ENCODE peak calls at places on chromosomes 16 and 17, in five cellular contexts. Y, R, N, H and J are unnamed samples.
A peak's percentile ranks its signal among the peaks of the same experiment; 100 is the strongest.

GRCh38 chr17:48804936-48805411 is 12.1 kb downstream of the TTLL6 start:
- DNase-seq in Y (peak; percentile 69), R (peak; percentile 49), N (peak; percentile 60), H (peak; percentile 66), J (peak; percentile 87)

GRCh38 chr17:19671433-19671832 is 22.9 kb downstream of the ALDH3A2 start:
- DNase-seq in Y (no peak), R (no peak), N (no peak), H (no peak), J (peak; percentile 15)

GRCh38 chr17:81518785-81519283 is 6.2 kb upstream of the ACTG1 start:
- DNase-seq in Y (peak; percentile 49), R (peak; percentile 55), N (no peak), H (peak; percentile 79), J (no peak)

GRCh38 chr17:42679001-42679491 is 2.3 kb upstream of the PLEKHH3 start:
- DNase-seq in Y (no peak), R (peak; percentile 66), N (peak; percentile 55), H (peak; percentile 83), J (no peak)

GRCh38 chr17:81398855-81399451 is 3.7 kb downstream of the BAHCC1 start:
- DNase-seq in Y (no peak), R (no peak), N (no peak), H (no peak), J (no peak)

GRCh38 chr16:24996301-24996700 is 18.9 kb downstream of the ARHGAP17 start:
- DNase-seq in Y (no peak), R (no peak), N (no peak), H (peak; percentile 41), J (no peak)

GRCh38 chr17:29195465-29196081 is 15.4 kb upstream of the MYO18A start:
- DNase-seq in Y (peak; percentile 39), R (no peak), N (no peak), H (peak; percentile 68), J (no peak)

GRCh38 chr17:73045722-73046121 is 46.8 kb downstream of the SLC39A11 start:
- DNase-seq in Y (no peak), R (no peak), N (no peak), H (no peak), J (no peak)

GRCh38 chr16:7423436-7423941 is 90.8 kb downstream of the RBFOX1 start:
- DNase-seq in Y (no peak), R (no peak), N (no peak), H (no peak), J (no peak)

GRCh38 chr17:78159575-78160158 is 8.7 kb upstream of the SYNGR2 start:
- DNase-seq in Y (no peak), R (no peak), N (no peak), H (peak; percentile 85), J (no peak)

GRCh38 chr17:27898096-27898495 is 4.9 kb upstream of the LYRM9 start:
- DNase-seq in Y (no peak), R (no peak), N (no peak), H (no peak), J (no peak)

GRCh38 chr17:52201764-52202571 is 43.5 kb upstream of the CA10 start:
- DNase-seq in Y (no peak), R (no peak), N (no peak), H (no peak), J (no peak)

GRCh38 chr16:10946308-10946707 is 1.9 kb downstream of the CLEC16A start:
- DNase-seq in Y (no peak), R (no peak), N (no peak), H (no peak), J (no peak)

GRCh38 chr17:50363217-50364060 is 9.5 kb downstream of the MRPL27 start:
- DNase-seq in Y (no peak), R (no peak), N (peak; percentile 55), H (no peak), J (no peak)

GRCh38 chr16:2428051-2428786 is 1.0 kb upstream of the CCNF start:
- DNase-seq in Y (no peak), R (peak; percentile 39), N (peak; percentile 27), H (peak; percentile 75), J (no peak)

GRCh38 chr16:84449156-84450140 is 55.0 kb downstream of the MEAK7 start:
- DNase-seq in Y (peak; percentile 38), R (no peak), N (no peak), H (no peak), J (no peak)

GRCh38 chr17:64081802-64082799 is 47.8 kb downstream of the ERN1 start:
- DNase-seq in Y (no peak), R (no peak), N (peak; percentile 81), H (peak; percentile 81), J (no peak)

GRCh38 chr17:59846391-59847165 is 46.2 kb downstream of the TUBD1 start:
- DNase-seq in Y (no peak), R (peak; percentile 69), N (peak; percentile 86), H (peak; percentile 88), J (no peak)

GRCh38 chr17:82753516-82753915 is 1.7 kb downstream of the TBCD start:
- DNase-seq in Y (no peak), R (no peak), N (no peak), H (no peak), J (no peak)

GRCh38 chr17:80760501-80760900 is 215.9 kb downstream of the RPTOR start:
- DNase-seq in Y (no peak), R (no peak), N (no peak), H (no peak), J (no peak)

GRCh38 chr16:2512920-2513404 is 790 bp upstream of the ATP6V0C start:
- DNase-seq in Y (peak; percentile 57), R (peak; percentile 43), N (no peak), H (no peak), J (no peak)

GRCh38 chr17:45225051-45225700 is 3.5 kb downstream of the FMNL1 start:
- DNase-seq in Y (peak; percentile 52), R (no peak), N (no peak), H (peak; percentile 44), J (no peak)

GRCh38 chr17:36880506-36880905 is 56.8 kb upstream of the LHX1 start:
- DNase-seq in Y (no peak), R (no peak), N (no peak), H (no peak), J (no peak)

GRCh38 chr17:4769628-4770027 is 2.1 kb upstream of the TM4SF5 start:
- DNase-seq in Y (no peak), R (no peak), N (no peak), H (no peak), J (no peak)

GRCh38 chr17:3004150-3004801 is 59.1 kb downstream of the OR1D5 start:
- DNase-seq in Y (peak; percentile 100), R (peak; percentile 96), N (peak; percentile 99), H (peak; percentile 75), J (peak; percentile 100)

GRCh38 chr16:11274964-11275363 is 1.3 kb downstream of the PRM2 start:
- DNase-seq in Y (no peak), R (no peak), N (no peak), H (no peak), J (no peak)

GRCh38 chr17:77228224-77229215 is 87.8 kb downstream of the SEC14L1 start:
- DNase-seq in Y (no peak), R (no peak), N (no peak), H (no peak), J (no peak)

GRCh38 chr16:86286991-86287640 is 223.2 kb upstream of the FOXF1 start:
- DNase-seq in Y (peak; percentile 23), R (no peak), N (no peak), H (no peak), J (peak; percentile 82)

GRCh38 chr17:45857977-45858708 is 13.5 kb downstream of the SPPL2C start:
- DNase-seq in Y (no peak), R (no peak), N (peak; percentile 51), H (no peak), J (no peak)

GRCh38 chr17:33572615-33573014 is 279.5 kb upstream of the ASIC2 start:
- DNase-seq in Y (no peak), R (no peak), N (peak; percentile 20), H (no peak), J (no peak)

GRCh38 chr16:30351586-30352419 is 3.3 kb downstream of the CD2BP2 start:
- DNase-seq in Y (peak; percentile 93), R (peak; percentile 87), N (peak; percentile 97), H (no peak), J (no peak)

GRCh38 chr16:14105976-14106375 is 34.9 kb downstream of the MRTFB start:
- DNase-seq in Y (no peak), R (no peak), N (no peak), H (no peak), J (no peak)

GRCh38 chr16:14109077-14109775 is 38.1 kb downstream of the MRTFB start:
- DNase-seq in Y (no peak), R (no peak), N (no peak), H (no peak), J (no peak)

GRCh38 chr16:14106961-14107360 is 35.8 kb downstream of the MRTFB start:
- DNase-seq in Y (no peak), R (no peak), N (no peak), H (no peak), J (no peak)

GRCh38 chr16:14104066-14104465 is 32.9 kb downstream of the MRTFB start:
- DNase-seq in Y (no peak), R (no peak), N (no peak), H (peak; percentile 3), J (no peak)

GRCh38 chr16:14106457-14106856 is 35.3 kb downstream of the MRTFB start:
- DNase-seq in Y (no peak), R (no peak), N (no peak), H (no peak), J (no peak)
- TF ChIP-seq CTCF in Y (no peak), R (no peak), N (no peak), H (no peak), J (no peak)

DNA sequence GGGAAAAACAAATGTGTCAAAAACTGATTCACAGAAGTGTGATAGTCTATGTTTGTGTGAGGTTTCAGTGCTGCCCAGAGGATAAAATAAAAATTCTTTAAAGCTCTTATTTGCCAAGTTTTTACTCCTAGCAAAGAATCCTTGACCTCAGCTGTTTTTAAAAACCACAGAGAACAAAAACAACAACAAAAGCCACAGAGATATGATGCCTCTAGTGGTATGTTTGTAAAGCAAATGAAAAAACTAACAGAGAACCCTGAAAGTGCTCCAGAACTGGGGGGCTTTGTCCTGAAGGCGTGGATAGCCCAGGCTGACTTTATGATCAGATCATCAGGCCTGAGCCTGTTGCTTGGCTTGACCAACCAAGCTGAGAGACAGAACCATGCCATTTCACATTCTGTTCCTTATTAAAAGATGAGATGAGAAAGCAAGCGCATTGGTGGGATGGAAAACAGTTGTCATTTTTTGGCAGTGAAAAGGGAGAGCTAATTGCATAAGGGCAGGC is 411.1 kb downstream of the CPPED1 start:
- DNase-seq in Y (no peak), R (peak; percentile 21), N (no peak), H (no peak), J (no peak)
- TF ChIP-seq CTCF in Y (no peak), R (peak; percentile 24), N (peak; percentile 6), H (no peak), J (peak; percentile 27)

GRCh38 chr17:67800495-67800928 is 24.8 kb upstream of the BPTF start:
- DNase-seq in Y (peak; percentile 82), R (peak; percentile 32), N (peak; percentile 86), H (peak; percentile 91), J (peak; percentile 87)

GRCh38 chr17:67801626-67802175 is 23.6 kb upstream of the BPTF start:
- DNase-seq in Y (no peak), R (no peak), N (no peak), H (peak; percentile 42), J (no peak)
- TF ChIP-seq CTCF in Y (no peak), R (no peak), N (peak; percentile 3), H (peak; percentile 41), J (no peak)

DNA sequence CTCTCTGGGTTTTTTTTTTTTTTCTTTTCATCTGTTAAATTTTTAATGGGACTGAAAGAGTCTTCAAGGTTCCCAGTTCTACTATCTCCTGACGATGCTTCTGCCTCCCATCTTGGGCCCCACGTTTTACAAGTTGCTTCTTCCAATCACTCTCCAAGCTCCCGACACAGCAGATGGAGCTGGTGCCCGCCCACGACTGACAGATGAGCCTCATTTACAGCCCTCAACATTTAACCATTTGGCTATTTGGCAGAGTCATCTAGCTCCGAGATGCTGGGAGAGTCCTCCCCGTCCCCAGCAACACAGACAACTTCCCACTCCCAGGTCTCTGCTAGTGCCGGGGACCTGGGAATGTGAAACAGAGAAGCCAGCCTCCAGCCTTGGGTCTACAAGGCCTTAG is 276.9 kb downstream of the SHISA9 start:
- DNase-seq in Y (no peak), R (no peak), N (no peak), H (no peak), J (no peak)
- TF ChIP-seq CTCF in Y (no peak), R (no peak), N (no peak), H (no peak), J (no peak)